ENCODE peak calls at places on chromosome 21, in seven cellular contexts. S, I, Z, V, M, L and E are unnamed samples.

GRCh38 chr21:27759091-27759659 is 792.3 kb upstream of the ADAMTS5 start:
- DNase-seq in S (no peak), I (no peak), Z (no peak), V (no peak), M (no peak), L (no peak), E (no peak)

GRCh38 chr21:34988139-34988538 is 61.0 kb downstream of the RUNX1 start:
- DNase-seq in S (no peak), I (no peak), Z (no peak), V (no peak), M (no peak), L (no peak), E (no peak)

GRCh38 chr21:39153373-39153772 is 29.9 kb downstream of the PSMG1 start:
- DNase-seq in S (no peak), I (no peak), Z (no peak), V (no peak), M (no peak), L (no peak), E (no peak)

GRCh38 chr21:45590246-45590725 is 48.0 kb upstream of the SLC19A1 start:
- DNase-seq in S (peak; percentile 74), I (no peak), Z (no peak), V (peak; percentile 70), M (no peak), L (peak; percentile 97), E (no peak)

GRCh38 chr21:37914211-37914900 is 1.9 kb downstream of the KCNJ6 start:
- DNase-seq in S (no peak), I (no peak), Z (no peak), V (no peak), M (no peak), L (peak; percentile 52), E (peak; percentile 81)

GRCh38 chr21:25496825-25497482 is 110.3 kb downstream of the MRPL39 start:
- DNase-seq in S (no peak), I (no peak), Z (no peak), V (no peak), M (no peak), L (no peak), E (no peak)

GRCh38 chr21:45304945-45305344 is 17.2 kb upstream of the POFUT2 start:
- DNase-seq in S (no peak), I (no peak), Z (no peak), V (no peak), M (no peak), L (no peak), E (no peak)

GRCh38 chr21:25188639-25189038 is 418.6 kb downstream of the MRPL39 start:
- DNase-seq in S (no peak), I (no peak), Z (no peak), V (no peak), M (peak; percentile 88), L (peak; percentile 19), E (no peak)

GRCh38 chr21:33849839-33850238 is 65.8 kb downstream of the ATP5PO start:
- DNase-seq in S (no peak), I (no peak), Z (no peak), V (no peak), M (no peak), L (no peak), E (no peak)

GRCh38 chr21:14864211-14865021 is 200.4 kb downstream of the NRIP1 start:
- DNase-seq in S (no peak), I (no peak), Z (peak; percentile 94), V (peak; percentile 24), M (no peak), L (peak; percentile 57), E (no peak)

GRCh38 chr21:29340228-29340627 is 41.5 kb downstream of the BACH1 start:
- DNase-seq in S (no peak), I (no peak), Z (no peak), V (no peak), M (no peak), L (no peak), E (no peak)

GRCh38 chr21:46515109-46515508 is 56.4 kb downstream of the DIP2A start:
- DNase-seq in S (no peak), I (no peak), Z (no peak), V (no peak), M (no peak), L (no peak), E (no peak)

GRCh38 chr21:44740721-44741120 is 29.3 kb upstream of the TSPEAR start:
- DNase-seq in S (no peak), I (peak; percentile 52), Z (no peak), V (no peak), M (no peak), L (no peak), E (no peak)

GRCh38 chr21:44050276-44050675 is 38.2 kb downstream of the TRAPPC10 start:
- DNase-seq in S (no peak), I (no peak), Z (no peak), V (no peak), M (no peak), L (no peak), E (no peak)

DNA sequence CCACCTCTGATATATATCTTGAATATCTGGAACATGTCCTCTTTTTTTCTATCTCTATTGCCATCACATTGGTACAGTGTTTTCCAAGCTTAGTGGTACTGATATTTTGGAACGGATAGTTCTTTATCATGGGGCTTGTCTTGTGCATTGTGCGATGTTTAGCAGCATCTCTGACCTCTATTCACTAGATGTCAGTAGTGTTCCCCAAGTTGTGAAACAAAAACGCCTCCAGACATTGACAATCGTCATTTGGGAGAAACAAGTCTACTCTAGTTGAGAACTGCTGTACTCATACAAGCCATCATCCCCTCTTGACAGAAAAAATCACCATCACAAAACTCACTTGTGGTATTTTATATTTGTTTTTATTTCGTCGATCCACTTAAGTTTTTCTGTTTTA is 79.7 kb upstream of the CHODL start:
- DNase-seq in S (no peak), I (no peak), Z (no peak), V (no peak), M (no peak), L (no peak), E (no peak)
- TF ChIP-seq CTCF in S (no peak), I (no peak), Z (no peak), V (no peak), M (no peak), L (no peak), E (no peak)

DNA sequence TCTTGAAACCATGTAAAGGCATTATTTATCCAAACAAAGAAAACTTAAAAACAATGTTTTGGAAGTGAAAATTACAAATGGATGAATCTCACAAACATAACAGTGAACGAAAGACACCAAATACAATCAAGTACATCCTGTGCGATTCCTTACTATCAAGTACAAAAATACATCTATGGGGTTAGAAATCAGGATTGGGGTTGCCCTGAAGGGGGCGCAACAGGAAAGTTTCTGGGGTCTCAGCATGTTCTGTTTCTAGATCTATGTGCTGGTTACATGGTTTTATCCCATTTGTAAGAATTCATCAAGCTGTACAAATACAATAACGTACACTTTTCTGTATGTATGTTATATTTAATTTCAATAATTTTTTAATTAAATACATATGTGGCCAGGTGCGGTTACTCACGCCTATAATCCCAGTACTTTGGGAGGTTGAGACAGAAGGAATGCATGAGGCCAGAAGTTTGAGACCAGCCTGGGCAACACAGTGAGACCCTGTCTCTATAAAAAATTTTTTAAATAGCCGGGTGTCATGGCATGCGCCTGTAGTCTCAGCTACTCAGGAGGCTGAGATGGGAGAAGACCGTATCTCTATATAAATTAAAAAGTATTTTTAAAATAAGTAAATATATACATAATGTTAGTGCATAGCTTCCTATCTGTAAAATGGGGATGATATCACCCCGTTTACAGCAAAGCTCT is 121.5 kb upstream of the SOD1 start:
- DNase-seq in S (no peak), I (no peak), Z (no peak), V (no peak), M (no peak), L (no peak), E (no peak)
- TF ChIP-seq CTCF in S (no peak), I (peak; percentile 67), Z (no peak), V (no peak), M (no peak), L (no peak), E (peak; percentile 30)

DNA sequence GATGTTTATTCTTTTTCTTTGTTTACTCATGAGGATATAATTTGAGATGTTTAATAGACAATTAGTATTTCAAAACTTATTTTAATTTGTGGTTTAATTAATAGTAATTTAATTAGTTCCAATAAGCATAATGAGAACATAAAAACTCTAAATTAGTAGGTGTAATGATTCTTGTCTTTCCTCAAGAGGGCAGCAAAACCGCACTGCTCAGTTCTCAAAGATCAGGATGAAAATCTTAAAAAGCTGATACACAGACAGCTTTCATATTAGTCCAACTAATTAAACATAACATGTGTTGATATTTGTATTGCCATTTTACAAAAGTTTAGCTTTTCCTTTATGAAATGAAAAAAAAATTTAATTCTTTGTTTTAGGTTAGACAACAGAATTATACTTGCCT is 106.7 kb upstream of the C21orf91 start:
- DNase-seq in S (no peak), I (no peak), Z (peak; percentile 20), V (no peak), M (no peak), L (no peak), E (no peak)
- TF ChIP-seq CTCF in S (no peak), I (peak; percentile 71), Z (peak; percentile 25), V (no peak), M (peak; percentile 35), L (no peak), E (no peak)

DNA sequence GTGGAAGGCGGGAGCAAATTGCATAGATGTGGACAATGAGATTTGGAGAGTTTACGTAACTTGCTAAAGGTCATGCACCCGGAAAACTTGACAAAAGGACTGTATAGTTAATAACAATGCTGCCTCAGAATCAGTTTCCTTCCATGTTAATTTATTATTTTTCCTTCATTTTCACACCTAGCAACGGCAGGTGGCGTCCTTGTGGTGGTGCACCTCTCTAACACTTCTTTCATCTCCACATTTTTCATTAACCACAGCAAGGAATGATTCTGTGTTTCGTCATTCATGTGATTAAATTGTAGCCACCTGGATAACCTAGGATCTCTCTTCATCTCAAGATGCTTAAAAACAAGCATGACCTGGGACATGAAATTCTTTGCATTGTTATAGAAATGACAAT is 2133.0 kb downstream of the NCAM2 start:
- DNase-seq in S (no peak), I (no peak), Z (no peak), V (no peak), M (no peak), L (no peak), E (no peak)
- TF ChIP-seq CTCF in S (no peak), I (peak; percentile 31), Z (no peak), V (no peak), M (peak; percentile 13), L (no peak), E (no peak)

GRCh38 chr21:42109473-42109872 is 38.4 kb downstream of the UMODL1 start:
- DNase-seq in S (no peak), I (no peak), Z (no peak), V (no peak), M (no peak), L (no peak), E (no peak)

GRCh38 chr21:42108554-42108885 is 37.4 kb downstream of the UMODL1 start:
- DNase-seq in S (no peak), I (no peak), Z (no peak), V (no peak), M (no peak), L (no peak), E (no peak)

GRCh38 chr21:42108941-42109340 is 37.8 kb downstream of the UMODL1 start:
- DNase-seq in S (no peak), I (no peak), Z (no peak), V (no peak), M (no peak), L (no peak), E (no peak)

GRCh38 chr21:42107177-42107880 is 36.2 kb downstream of the UMODL1 start:
- DNase-seq in S (no peak), I (no peak), Z (no peak), V (no peak), M (no peak), L (no peak), E (no peak)

GRCh38 chr21:42107881-42108553 is 36.9 kb downstream of the UMODL1 start:
- DNase-seq in S (peak; percentile 52), I (no peak), Z (peak; percentile 34), V (peak; percentile 68), M (no peak), L (peak; percentile 90), E (no peak)
- TF ChIP-seq CTCF in S (peak; percentile 88), I (peak; percentile 83), Z (peak; percentile 91), V (peak; percentile 74), M (peak; percentile 77), L (peak; percentile 81), E (peak; percentile 47)